ENCODE peak calls at places on chromosomes 3 and 15, in four cellular contexts. D is activated gamma-delta T cell treated with Interleukin-2 at 50 U/mL for 16 hours, Y is T47D, B is KBM-7. I is an unnamed sample.

GRCh38 chr15:65940618-65940909 is 71.3 kb downstream of the RAB11A start:
- DNase-seq in D (no peak), Y (no peak), B (no peak), I (no peak)

GRCh38 chr3:109328202-109328601 is 9.1 kb downstream of the DPPA4 start:
- DNase-seq in B (no peak), D (no peak), Y (no peak), I (no peak)

GRCh38 chr15:78061963-78062427 is 15.5 kb downstream of the TBC1D2B start:
- DNase-seq in D (no peak), B (peak), Y (no peak), I (no peak)

GRCh38 chr3:57065588-57065987 is 5.1 kb downstream of the SPATA12 start:
- DNase-seq in Y (no peak), B (no peak), D (no peak), I (no peak)

GRCh38 chr3:192409203-192409837 is 318.0 kb downstream of the FGF12 start:
- DNase-seq in D (no peak), B (peak), Y (no peak), I (peak)

GRCh38 chr3:178454714-178455113 is 81.5 kb upstream of the KCNMB2 start:
- DNase-seq in B (no peak), D (no peak), Y (no peak), I (peak)

GRCh38 chr3:124837730-124838186 is 49.4 kb downstream of the ITGB5 start:
- DNase-seq in Y (peak), D (no peak), B (no peak), I (peak)

GRCh38 chr15:63458021-63458420 is 46.4 kb upstream of the USP3 start:
- DNase-seq in B (no peak), D (no peak), Y (no peak), I (no peak)

GRCh38 chr3:77726509-77726908 is 686.6 kb downstream of the ROBO2 start:
- DNase-seq in Y (no peak), B (no peak), D (no peak), I (no peak)

GRCh38 chr3:28544236-28544635 is 195.6 kb upstream of the AZI2 start:
- DNase-seq in B (no peak), D (no peak), Y (no peak), I (no peak)

GRCh38 chr15:26665950-26666921 is 106.6 kb downstream of the GABRB3 start:
- DNase-seq in B (no peak), D (no peak), Y (peak), I (no peak)

GRCh38 chr3:192802957-192803899 is 75.9 kb upstream of the FGF12 start:
- DNase-seq in D (no peak), Y (peak), B (peak), I (no peak)

GRCh38 chr3:34305266-34305665 is 506.8 kb downstream of the PDCD6IP start:
- DNase-seq in D (no peak), Y (no peak), B (no peak), I (no peak)

GRCh38 chr15:69906256-69907185 is 191.2 kb downstream of the TLE3 start:
- DNase-seq in D (no peak), Y (peak), B (no peak), I (no peak)

GRCh38 chr3:111989061-111989678 is 9.6 kb upstream of the TAGLN3 start:
- DNase-seq in B (peak), Y (peak), D (no peak), I (no peak)

GRCh38 chr3:141960731-141961130 is 84.3 kb downstream of the ATP1B3 start:
- DNase-seq in D (no peak), B (no peak), Y (no peak), I (no peak)

GRCh38 chr3:189304465-189305341 is 132.9 kb downstream of the TPRG1 start:
- DNase-seq in D (no peak), Y (peak), B (no peak), I (no peak)

GRCh38 chr15:32857732-32858131 is 139.9 kb downstream of the GREM1 start:
- DNase-seq in D (no peak), Y (no peak), B (no peak), I (no peak)

GRCh38 chr3:38579146-38579545 is 70.3 kb downstream of the SCN5A start:
- DNase-seq in B (no peak), Y (peak), D (no peak), I (peak)

GRCh38 chr15:40523611-40524010 is 41.2 kb downstream of the CCDC32 start:
- DNase-seq in D (no peak), B (no peak), Y (no peak), I (no peak)

GRCh38 chr3:81622395-81622794 is 139.1 kb downstream of the GBE1 start:
- DNase-seq in B (no peak), D (no peak), Y (no peak), I (no peak)

GRCh38 chr3:149382091-149382467 is 4.6 kb upstream of the TM4SF1 start:
- DNase-seq in Y (no peak), D (no peak), B (no peak), I (no peak)

GRCh38 chr15:93001881-93002280 is 87.1 kb downstream of the RGMA start:
- DNase-seq in B (no peak), Y (peak), D (no peak), I (no peak)

GRCh38 chr3:42664443-42664814 is 10.9 kb downstream of the ZBTB47 start:
- DNase-seq in B (no peak), D (no peak), Y (no peak), I (no peak)

GRCh38 chr3:30611613-30612421 is 5.4 kb downstream of the TGFBR2 start:
- DNase-seq in D (no peak), B (peak), Y (no peak), I (no peak)

GRCh38 chr3:128686465-128686864 is 35.8 kb upstream of the RPN1 start:
- DNase-seq in D (no peak), B (no peak), Y (no peak), I (no peak)

GRCh38 chr3:62567097-62568021 is 194.0 kb upstream of the FEZF2 start:
- DNase-seq in B (no peak), D (no peak), Y (no peak), I (peak)